ENCODE peak calls at places on chromosomes 7 and 10, in six cellular contexts. H is NCI-H1694 treated with DMSO at 0.1 percent for 48 hours, G is cardiac muscle cell, Z is A549, X is fibroblast of villous mesenchyme, R is NCI-H82. Y is an unnamed sample.

GRCh38 chr10:110344622-110345021 is 39.9 kb upstream of the SMNDC1 start:
- DNase-seq in H (peak), Z (no peak), G (no peak), R (no peak), X (no peak), Y (peak)

GRCh38 chr10:111923032-111923431 is 260.5 kb downstream of the GPAM start:
- DNase-seq in X (no peak), R (no peak), Z (no peak), H (no peak), G (no peak), Y (no peak)

GRCh38 chr10:17644485-17644964 is 574 bp downstream of the STAM start:
- DNase-seq in G (no peak), Z (no peak), X (no peak), H (peak), R (peak), Y (peak)

GRCh38 chr10:35564276-35564982 is 40.7 kb upstream of the GJD4 start:
- DNase-seq in X (peak), Z (no peak), R (no peak), G (no peak), H (no peak), Y (no peak)

GRCh38 chr7:113045379-113045778 is 41.2 kb downstream of the GPR85 start:
- DNase-seq in R (no peak), Z (no peak), H (no peak), X (no peak), G (no peak), Y (no peak)

GRCh38 chr7:2856388-2857169 is 12.5 kb upstream of the GNA12 start:
- DNase-seq in Z (no peak), R (no peak), G (peak), H (no peak), X (no peak), Y (no peak)

GRCh38 chr10:62384057-62384446 is 9.9 kb downstream of the ZNF365 start:
- DNase-seq in X (peak), H (no peak), Z (peak), G (no peak), R (no peak), Y (no peak)

GRCh38 chr10:58756126-58756525 is 243.5 kb downstream of the BICC1 start:
- DNase-seq in X (peak), H (no peak), R (no peak), Z (no peak), G (no peak), Y (no peak)

GRCh38 chr10:32963102-32963501 is 5.1 kb upstream of the ITGB1 start:
- DNase-seq in X (peak), G (no peak), H (no peak), R (no peak), Z (peak), Y (no peak)

GRCh38 chr7:55191161-55191925 is 172.5 kb downstream of the EGFR start:
- DNase-seq in R (no peak), H (no peak), G (no peak), Z (no peak), X (no peak), Y (no peak)

GRCh38 chr10:83425306-83425705 is 714.0 kb upstream of the GHITM start:
- DNase-seq in Z (no peak), G (no peak), H (no peak), R (peak), X (no peak), Y (no peak)

GRCh38 chr7:24129597-24129996 is 154.4 kb upstream of the NPY start:
- DNase-seq in H (no peak), Z (peak), G (no peak), X (no peak), R (no peak), Y (no peak)

GRCh38 chr7:22559829-22560489 is 60.0 kb upstream of the STEAP1B start:
- DNase-seq in Z (peak), X (peak), G (peak), H (peak), R (peak), Y (peak)

GRCh38 chr10:78354101-78354500 is 320.4 kb downstream of the RPS24 start:
- DNase-seq in Z (no peak), R (no peak), H (no peak), X (peak), G (no peak), Y (no peak)

GRCh38 chr7:155489862-155490696 is 32.1 kb downstream of the EN2 start:
- DNase-seq in Z (no peak), R (no peak), G (no peak), X (no peak), H (no peak), Y (no peak)

GRCh38 chr7:111855842-111856227 is 293.5 kb upstream of the IMMP2L start:
- DNase-seq in R (peak), X (peak), Z (peak), G (peak), H (peak), Y (peak)

GRCh38 chr10:75772153-75772887 is 340.9 kb downstream of the LRMDA start:
- DNase-seq in X (peak), Z (no peak), H (no peak), R (no peak), G (no peak), Y (no peak)

GRCh38 chr10:79195091-79195923 is 126.5 kb downstream of the ZMIZ1 start:
- DNase-seq in Z (peak), X (peak), H (peak), R (peak), G (peak), Y (peak)

GRCh38 chr7:67754651-67755050 is 758.0 kb downstream of the TYW1 start:
- DNase-seq in G (no peak), X (peak), R (no peak), Z (no peak), H (no peak), Y (no peak)

GRCh38 chr7:1641661-1642260 is 28.3 kb upstream of the ELFN1 start:
- DNase-seq in H (no peak), X (no peak), Z (no peak), R (no peak), G (no peak), Y (no peak)

GRCh38 chr10:121525276-121526039 is 72.8 kb downstream of the FGFR2 start:
- DNase-seq in X (no peak), G (peak), Z (no peak), H (no peak), R (no peak), Y (peak)

GRCh38 chr7:129298268-129298893 is 73.6 kb downstream of the AHCYL2 start:
- DNase-seq in H (peak), X (peak), Z (peak), G (peak), R (peak), Y (peak)

GRCh38 chr10:109946680-109947446 is 23.6 kb upstream of the XPNPEP1 start:
- DNase-seq in R (no peak), X (no peak), G (no peak), Z (no peak), H (no peak), Y (no peak)

GRCh38 chr7:107638594-107638993 is 22.0 kb upstream of the SLC26A4 start:
- DNase-seq in G (no peak), X (no peak), R (no peak), Z (no peak), H (no peak), Y (no peak)

GRCh38 chr10:17510242-17510908 is 56.0 kb upstream of the ST8SIA6 start:
- DNase-seq in G (no peak), Z (no peak), X (no peak), R (no peak), H (no peak), Y (no peak)

GRCh38 chr10:110721406-110722038 is 77.4 kb downstream of the RBM20 start:
- DNase-seq in G (no peak), X (no peak), H (no peak), Z (no peak), R (no peak), Y (no peak)

GRCh38 chr7:38461887-38462286 is 169.3 kb downstream of the AMPH start:
- DNase-seq in H (no peak), Z (no peak), R (no peak), G (no peak), X (no peak), Y (no peak)

Y was measured in NCI-H1092 treated with DMSO at 0.1 percent for 48 hours.